ENCODE peak calls at places on chromosomes 5 and 9, in ten cellular contexts. One of them, this sample, is unnamed.

GRCh38 chr5:67879619-67880357 is 335.8 kb upstream of the PIK3R1 start:
- DNase-seq in CD8-positive, alpha-beta T cell: no peak
- DNase-seq in cardiac muscle cell: no peak
- DNase-seq in mammary epithelial cell: peak; percentile 93
- DNase-seq in ovary: no peak
- DNase-seq in tibial artery: no peak
- DNase-seq in astrocyte of the spinal cord: peak; percentile 60
- DNase-seq in endodermal cell: no peak
- DNase-seq in thoracic aorta: no peak
- DNase-seq in lung: no peak
- DNase-seq in this sample: peak; percentile 84

GRCh38 chr5:172683696-172684464 is 42.8 kb downstream of the NEURL1B start:
- DNase-seq in CD8-positive, alpha-beta T cell: peak; percentile 60
- DNase-seq in cardiac muscle cell: no peak
- DNase-seq in mammary epithelial cell: no peak
- DNase-seq in ovary: no peak
- DNase-seq in tibial artery: no peak
- DNase-seq in astrocyte of the spinal cord: no peak
- DNase-seq in endodermal cell: peak; percentile 75
- DNase-seq in thoracic aorta: no peak
- DNase-seq in lung: no peak
- DNase-seq in this sample: no peak

GRCh38 chr5:113336975-113337374 is 97.8 kb downstream of the TSSK1B start:
- DNase-seq in CD8-positive, alpha-beta T cell: no peak
- DNase-seq in cardiac muscle cell: peak; percentile 67
- DNase-seq in mammary epithelial cell: peak; percentile 58
- DNase-seq in ovary: no peak
- DNase-seq in tibial artery: peak; percentile 38
- DNase-seq in astrocyte of the spinal cord: peak; percentile 74
- DNase-seq in endodermal cell: peak; percentile 78
- DNase-seq in thoracic aorta: no peak
- DNase-seq in lung: no peak
- DNase-seq in this sample: peak; percentile 64

GRCh38 chr9:79809931-79810330 is 238.2 kb downstream of the TLE4 start:
- DNase-seq in CD8-positive, alpha-beta T cell: no peak
- DNase-seq in cardiac muscle cell: no peak
- DNase-seq in mammary epithelial cell: peak; percentile 13
- DNase-seq in ovary: no peak
- DNase-seq in tibial artery: no peak
- DNase-seq in astrocyte of the spinal cord: peak; percentile 90
- DNase-seq in endodermal cell: no peak
- DNase-seq in thoracic aorta: no peak
- DNase-seq in lung: no peak
- DNase-seq in this sample: peak; percentile 19

GRCh38 chr5:132260051-132260450 is 2.6 kb downstream of the PDLIM4 start:
- DNase-seq in CD8-positive, alpha-beta T cell: no peak
- DNase-seq in cardiac muscle cell: no peak
- DNase-seq in mammary epithelial cell: peak; percentile 83
- DNase-seq in ovary: no peak
- DNase-seq in tibial artery: no peak
- DNase-seq in astrocyte of the spinal cord: peak; percentile 49
- DNase-seq in endodermal cell: peak; percentile 38
- DNase-seq in thoracic aorta: no peak
- DNase-seq in lung: no peak
- DNase-seq in this sample: peak; percentile 69

GRCh38 chr9:2872307-2872940 is 28.5 kb upstream of the PUM3 start:
- DNase-seq in CD8-positive, alpha-beta T cell: no peak
- DNase-seq in cardiac muscle cell: peak; percentile 58
- DNase-seq in mammary epithelial cell: peak; percentile 8
- DNase-seq in ovary: no peak
- DNase-seq in tibial artery: no peak
- DNase-seq in astrocyte of the spinal cord: peak; percentile 42
- DNase-seq in endodermal cell: peak; percentile 74
- DNase-seq in thoracic aorta: no peak
- DNase-seq in lung: no peak
- DNase-seq in this sample: peak; percentile 61

GRCh38 chr5:142530904-142531303 is 155.0 kb downstream of the FGF1 start:
- DNase-seq in CD8-positive, alpha-beta T cell: no peak
- DNase-seq in cardiac muscle cell: no peak
- DNase-seq in mammary epithelial cell: no peak
- DNase-seq in ovary: no peak
- DNase-seq in tibial artery: no peak
- DNase-seq in astrocyte of the spinal cord: no peak
- DNase-seq in endodermal cell: no peak
- DNase-seq in thoracic aorta: no peak
- DNase-seq in lung: no peak
- DNase-seq in this sample: no peak

GRCh38 chr5:141747152-141747640 is 65.2 kb upstream of the ARAP3 start:
- DNase-seq in CD8-positive, alpha-beta T cell: no peak
- DNase-seq in cardiac muscle cell: peak; percentile 42
- DNase-seq in mammary epithelial cell: peak; percentile 17
- DNase-seq in ovary: peak; percentile 47
- DNase-seq in tibial artery: peak; percentile 47
- DNase-seq in astrocyte of the spinal cord: peak; percentile 33
- DNase-seq in endodermal cell: peak; percentile 93
- DNase-seq in thoracic aorta: no peak
- DNase-seq in lung: peak; percentile 46
- DNase-seq in this sample: peak; percentile 24

DNA sequence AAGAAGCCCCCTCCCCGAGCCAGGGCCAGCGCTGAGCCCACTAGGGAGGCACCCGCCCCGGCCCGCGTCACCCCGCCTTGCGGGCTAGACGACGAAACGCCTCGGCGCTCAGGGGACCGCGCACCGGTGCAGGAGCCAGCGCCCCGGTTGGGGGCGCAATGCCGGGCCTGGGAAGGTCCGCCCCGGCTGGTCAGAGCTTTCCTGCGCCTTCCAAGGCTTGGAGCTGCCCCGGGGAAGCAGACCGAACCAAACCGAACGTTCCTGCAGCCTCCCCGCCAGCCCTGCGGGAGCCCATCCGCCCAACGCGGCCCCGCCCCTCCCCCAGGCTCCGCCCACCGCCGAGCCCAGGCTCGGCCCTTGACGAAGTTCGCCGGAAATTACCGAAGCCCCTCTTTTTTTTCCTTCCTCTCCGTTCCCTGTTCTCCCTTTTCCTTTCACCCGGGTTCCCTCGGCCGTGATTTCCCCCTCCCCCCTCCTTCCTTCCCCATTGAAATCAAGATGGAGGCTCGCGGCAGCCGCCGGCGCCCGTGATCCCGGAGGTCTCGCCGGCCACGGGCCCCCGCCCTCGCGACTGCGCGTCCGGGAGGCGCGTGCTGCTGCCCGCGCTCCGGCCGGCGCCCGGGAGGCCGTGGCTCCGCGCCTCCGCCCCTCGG is at the start of gene TRIO:
- DNase-seq in CD8-positive, alpha-beta T cell: peak; percentile 74
- DNase-seq in cardiac muscle cell: peak; percentile 93
- DNase-seq in mammary epithelial cell: peak; percentile 87
- DNase-seq in ovary: peak; percentile 97
- DNase-seq in tibial artery: peak; percentile 91
- DNase-seq in astrocyte of the spinal cord: peak; percentile 96
- DNase-seq in endodermal cell: peak; percentile 98
- DNase-seq in thoracic aorta: peak; percentile 71
- DNase-seq in lung: peak; percentile 91
- DNase-seq in this sample: peak; percentile 88
- H3K4me3 ChIP-seq in CD8-positive, alpha-beta T cell: peak within 1 kb of the TSS; percentile 93
- H3K4me3 ChIP-seq in cardiac muscle cell: peak within 1 kb of the TSS; percentile 91
- H3K4me3 ChIP-seq in mammary epithelial cell: peak within 1 kb of the TSS; percentile 91
- H3K4me3 ChIP-seq in ovary: peak within 1 kb of the TSS; percentile 78
- H3K4me3 ChIP-seq in tibial artery: peak within 1 kb of the TSS; percentile 91
- H3K4me3 ChIP-seq in astrocyte of the spinal cord: peak within 1 kb of the TSS; percentile 91
- H3K4me3 ChIP-seq in endodermal cell: peak within 1 kb of the TSS; percentile 88
- H3K4me3 ChIP-seq in thoracic aorta: peak within 1 kb of the TSS; percentile 97
- H3K4me3 ChIP-seq in lung: peak within 1 kb of the TSS; percentile 90
- H3K4me3 ChIP-seq in this sample: peak within 1 kb of the TSS; percentile 88

DNA sequence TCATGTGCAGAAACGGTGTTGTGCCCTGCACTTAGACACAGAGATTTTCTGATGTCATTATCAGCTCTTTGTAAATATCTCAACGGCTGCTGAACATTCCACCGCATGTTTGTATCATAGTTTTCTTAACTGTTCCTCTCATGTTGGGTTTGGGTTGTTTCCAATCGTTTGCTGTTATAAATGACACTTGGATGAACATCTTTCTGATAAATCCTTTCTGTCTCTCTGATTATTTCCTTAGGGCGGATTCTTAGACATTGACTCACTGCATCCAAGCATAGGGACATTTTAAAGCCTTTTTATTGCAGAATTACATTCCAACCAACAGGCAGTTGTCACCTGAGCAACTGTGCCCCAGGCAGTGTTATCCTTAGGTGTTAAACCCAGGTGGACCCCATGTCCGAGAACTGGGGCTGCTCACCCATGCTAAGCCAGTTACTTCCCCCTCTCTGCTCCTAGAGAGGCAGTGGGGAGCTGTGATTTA is 28.5 kb downstream of the COL5A1 start:
- DNase-seq in CD8-positive, alpha-beta T cell: no peak
- DNase-seq in cardiac muscle cell: no peak
- DNase-seq in mammary epithelial cell: peak; percentile 42
- DNase-seq in ovary: no peak
- DNase-seq in tibial artery: no peak
- DNase-seq in astrocyte of the spinal cord: peak; percentile 93
- DNase-seq in endodermal cell: no peak
- DNase-seq in thoracic aorta: no peak
- DNase-seq in lung: no peak
- DNase-seq in this sample: no peak
- TF ChIP-seq CTCF in CD8-positive, alpha-beta T cell: no peak
- TF ChIP-seq CTCF in cardiac muscle cell: no peak
- TF ChIP-seq CTCF in mammary epithelial cell: no peak
- TF ChIP-seq CTCF in ovary: no peak
- TF ChIP-seq CTCF in tibial artery: no peak
- TF ChIP-seq CTCF in astrocyte of the spinal cord: no peak
- TF ChIP-seq CTCF in endodermal cell: no peak
- TF ChIP-seq CTCF in thoracic aorta: no peak
- TF ChIP-seq CTCF in lung: no peak
- TF ChIP-seq CTCF in this sample: no peak

DNA sequence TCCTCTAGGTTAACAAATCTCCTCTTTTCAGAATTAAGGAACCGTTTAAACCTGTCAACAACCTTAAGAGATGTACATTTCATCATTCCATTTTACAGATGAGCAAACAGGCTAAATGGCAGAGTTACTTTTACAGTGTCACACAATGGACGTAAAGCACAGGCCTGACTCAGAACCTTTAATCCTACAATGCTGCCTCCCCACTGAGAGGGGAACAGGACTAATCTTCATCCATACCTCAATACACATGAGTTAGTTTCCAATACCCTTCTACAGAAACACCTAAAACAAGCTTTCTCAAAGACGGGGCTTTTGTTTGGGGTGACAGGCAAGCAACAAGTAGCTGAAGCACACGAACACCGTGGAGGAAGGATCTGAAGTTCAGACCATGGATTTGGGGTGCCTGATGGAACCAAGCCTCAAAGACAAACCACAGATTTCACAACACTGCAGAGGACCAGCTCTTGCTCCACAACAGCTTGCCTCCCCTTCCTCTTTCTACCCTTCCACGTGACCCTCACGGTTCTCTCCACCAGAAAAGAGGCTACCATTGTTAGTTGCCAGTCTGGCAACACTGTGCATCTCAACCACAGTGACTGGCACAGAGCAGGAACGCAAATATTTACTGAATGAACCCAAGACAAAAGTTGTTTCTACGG is 1.8 kb downstream of the RNF130 start:
- DNase-seq in CD8-positive, alpha-beta T cell: no peak
- DNase-seq in cardiac muscle cell: no peak
- DNase-seq in mammary epithelial cell: no peak
- DNase-seq in ovary: no peak
- DNase-seq in tibial artery: peak; percentile 70
- DNase-seq in astrocyte of the spinal cord: peak; percentile 26
- DNase-seq in endodermal cell: peak; percentile 70
- DNase-seq in thoracic aorta: no peak
- DNase-seq in lung: peak; percentile 55
- DNase-seq in this sample: peak; percentile 43
- H3K4me3 ChIP-seq in CD8-positive, alpha-beta T cell: no peak overlapping the region
- H3K4me3 ChIP-seq in cardiac muscle cell: peak overlapping the region; percentile 65
- H3K4me3 ChIP-seq in mammary epithelial cell: no peak overlapping the region
- H3K4me3 ChIP-seq in ovary: no peak overlapping the region
- H3K4me3 ChIP-seq in tibial artery: peak overlapping the region; percentile 97
- H3K4me3 ChIP-seq in astrocyte of the spinal cord: peak overlapping the region; percentile 75
- H3K4me3 ChIP-seq in endodermal cell: peak overlapping the region; percentile 86
- H3K4me3 ChIP-seq in thoracic aorta: peak overlapping the region; percentile 98
- H3K4me3 ChIP-seq in lung: no peak overlapping the region
- H3K4me3 ChIP-seq in this sample: peak overlapping the region; percentile 77

DNA sequence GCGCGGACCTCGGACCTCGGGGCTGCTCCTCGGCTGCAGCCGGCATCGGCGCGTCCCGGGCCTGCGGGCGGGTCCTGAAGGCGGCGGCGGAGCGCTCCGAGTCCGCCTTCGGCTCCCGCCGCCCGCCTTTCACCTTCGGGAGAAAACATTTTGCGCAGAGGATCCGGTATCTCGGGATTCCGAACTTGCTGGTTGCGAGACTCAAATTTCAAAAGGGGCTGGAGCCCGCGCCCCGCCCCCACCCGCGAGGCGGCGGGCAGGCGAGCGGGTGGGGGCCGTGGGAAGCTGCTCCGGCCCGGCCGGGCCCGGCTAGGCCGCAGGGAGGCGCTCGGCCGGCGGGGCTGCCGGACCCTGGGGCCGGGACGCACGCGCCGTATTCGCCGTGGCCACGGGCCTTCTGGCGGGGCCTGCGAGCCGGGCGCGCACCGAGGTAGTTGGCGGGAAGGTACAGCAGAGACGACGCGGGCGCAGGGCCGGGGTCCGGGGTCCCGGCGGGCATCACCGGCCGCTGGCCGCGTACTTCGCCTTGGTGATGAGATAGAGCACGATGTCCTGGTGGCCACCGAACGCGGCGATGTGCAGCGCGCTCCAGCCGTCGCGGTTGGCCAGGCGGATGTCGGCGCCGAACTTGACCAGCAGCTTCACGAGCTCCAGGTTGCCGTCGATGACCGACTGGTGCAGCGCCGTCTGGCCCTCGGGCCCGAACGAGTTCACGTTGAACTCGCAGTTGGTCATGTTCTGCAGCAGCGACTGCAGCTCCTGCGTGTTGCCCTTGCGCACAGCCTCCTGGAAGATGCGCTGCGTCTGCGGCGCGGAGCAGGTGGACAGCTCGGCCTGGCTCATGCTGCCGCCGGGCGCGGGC is 754 bp downstream of the NRARP start:
- DNase-seq in CD8-positive, alpha-beta T cell: no peak
- DNase-seq in cardiac muscle cell: peak; percentile 84
- DNase-seq in mammary epithelial cell: peak; percentile 58
- DNase-seq in ovary: peak; percentile 38
- DNase-seq in tibial artery: no peak
- DNase-seq in astrocyte of the spinal cord: peak; percentile 57
- DNase-seq in endodermal cell: peak; percentile 85
- DNase-seq in thoracic aorta: no peak
- DNase-seq in lung: no peak
- DNase-seq in this sample: peak; percentile 62
- TF ChIP-seq CTCF in CD8-positive, alpha-beta T cell: no peak
- TF ChIP-seq CTCF in cardiac muscle cell: no peak
- TF ChIP-seq CTCF in mammary epithelial cell: no peak
- TF ChIP-seq CTCF in ovary: peak; percentile 27
- TF ChIP-seq CTCF in tibial artery: no peak
- TF ChIP-seq CTCF in astrocyte of the spinal cord: peak; percentile 8
- TF ChIP-seq CTCF in endodermal cell: peak; percentile 59
- TF ChIP-seq CTCF in thoracic aorta: no peak
- TF ChIP-seq CTCF in lung: no peak
- TF ChIP-seq CTCF in this sample: no peak

This sample was measured in epithelial cell of esophagus.